ENCODE peak calls at places on chromosomes 16 and 17, in eight cellular contexts. B is AG04449, Y is omental fat pad, X is tibial nerve, L is A549, R is foreskin fibroblast, Z is HFFc6, G is fibroblast of mammary gland. P is an unnamed sample.

GRCh38 chr17:45982791-45983613 is 16.0 kb upstream of the STH start:
- DNase-seq in B (no peak), Y (no peak), X (no peak), L (no peak), R (no peak), Z (no peak), G (no peak), P (no peak)

GRCh38 chr17:8125196-8125946 is 1.5 kb upstream of the HES7 start:
- DNase-seq in B (no peak), Y (peak; percentile 97), X (peak; percentile 89), L (peak; percentile 81), R (peak; percentile 80), Z (peak; percentile 57), G (peak; percentile 68), P (peak; percentile 85)

GRCh38 chr16:57297856-57298255 is 13.4 kb upstream of the PLLP start:
- DNase-seq in B (no peak), Y (no peak), X (no peak), L (no peak), R (no peak), Z (no peak), G (no peak), P (no peak)

GRCh38 chr17:77404812-77405581 is 264.2 kb downstream of the SEC14L1 start:
- DNase-seq in B (peak; percentile 33), Y (no peak), X (no peak), L (no peak), R (peak; percentile 84), Z (peak; percentile 73), G (peak; percentile 79), P (peak; percentile 93)

GRCh38 chr17:29565643-29566472 is 979 bp downstream of the ABHD15 start:
- DNase-seq in B (no peak), Y (peak; percentile 23), X (peak; percentile 24), L (peak; percentile 79), R (no peak), Z (no peak), G (no peak), P (peak; percentile 73)

GRCh38 chr17:38877130-38877851 is 7.4 kb downstream of the LASP1 start:
- DNase-seq in B (no peak), Y (no peak), X (no peak), L (no peak), R (no peak), Z (no peak), G (no peak), P (no peak)

GRCh38 chr17:37025847-37026533 is 77.2 kb downstream of the AATF start:
- DNase-seq in B (no peak), Y (no peak), X (no peak), L (no peak), R (no peak), Z (no peak), G (no peak), P (peak; percentile 59)

GRCh38 chr17:66630379-66630778 is 204.5 kb upstream of the CACNG5 start:
- DNase-seq in B (no peak), Y (no peak), X (no peak), L (no peak), R (no peak), Z (no peak), G (no peak), P (no peak)

GRCh38 chr16:17939052-17939673 is 397.4 kb downstream of the NPIPA8 start:
- DNase-seq in B (no peak), Y (no peak), X (no peak), L (no peak), R (no peak), Z (no peak), G (no peak), P (no peak)

GRCh38 chr17:73064084-73064938 is 28.2 kb downstream of the SLC39A11 start:
- DNase-seq in B (no peak), Y (no peak), X (no peak), L (no peak), R (no peak), Z (no peak), G (peak; percentile 26), P (no peak)

GRCh38 chr16:58272855-58273254 is 22.0 kb downstream of the PRSS54 start:
- DNase-seq in B (no peak), Y (no peak), X (no peak), L (peak; percentile 7), R (no peak), Z (no peak), G (peak; percentile 2), P (no peak)

GRCh38 chr17:34616148-34616547 is 36.8 kb downstream of the TMEM132E start:
- DNase-seq in B (no peak), Y (no peak), X (no peak), L (no peak), R (no peak), Z (no peak), G (no peak), P (no peak)

GRCh38 chr17:67139784-67140665 is 95.7 kb downstream of the CACNG1 start:
- DNase-seq in B (no peak), Y (no peak), X (no peak), L (peak; percentile 31), R (peak; percentile 40), Z (peak; percentile 20), G (peak; percentile 34), P (no peak)

GRCh38 chr17:61383689-61384201 is 15.9 kb upstream of the TBX2 start:
- DNase-seq in B (no peak), Y (no peak), X (no peak), L (no peak), R (peak; percentile 89), Z (no peak), G (peak; percentile 93), P (no peak)

GRCh38 chr17:65743313-65743665 is 181.8 kb upstream of the AXIN2 start:
- DNase-seq in B (no peak), Y (no peak), X (no peak), L (no peak), R (peak; percentile 44), Z (no peak), G (peak; percentile 47), P (no peak)

GRCh38 chr16:629289-630023 is 1.3 kb upstream of the WFIKKN1 start:
- DNase-seq in B (no peak), Y (no peak), X (no peak), L (no peak), R (peak; percentile 46), Z (no peak), G (no peak), P (no peak)

GRCh38 chr17:41811549-41812175 is at the start of gene P3H4:
- DNase-seq in B (no peak), Y (no peak), X (peak; percentile 60), L (peak; percentile 87), R (peak; percentile 94), Z (peak; percentile 76), G (peak; percentile 71), P (peak; percentile 89)

GRCh38 chr16:56866955-56867830 is 2.2 kb downstream of the SLC12A3 start:
- DNase-seq in B (no peak), Y (no peak), X (no peak), L (peak; percentile 60), R (peak; percentile 80), Z (peak; percentile 48), G (peak; percentile 72), P (peak; percentile 72)

GRCh38 chr17:48555183-48555615 is 10.3 kb upstream of the HOXB2 start:
- DNase-seq in B (peak; percentile 94), Y (no peak), X (no peak), L (peak; percentile 93), R (peak; percentile 71), Z (no peak), G (peak; percentile 96), P (peak; percentile 77)

GRCh38 chr16:4015275-4015990 is 100.8 kb downstream of the ADCY9 start:
- DNase-seq in B (no peak), Y (no peak), X (no peak), L (peak; percentile 76), R (no peak), Z (no peak), G (no peak), P (no peak)

GRCh38 chr16:49821614-49822282 is 34.2 kb downstream of the ZNF423 start:
- DNase-seq in B (no peak), Y (no peak), X (no peak), L (no peak), R (no peak), Z (no peak), G (peak; percentile 25), P (no peak)

GRCh38 chr17:9170336-9170735 is 149.0 kb downstream of the NTN1 start:
- DNase-seq in B (no peak), Y (no peak), X (no peak), L (no peak), R (no peak), Z (no peak), G (no peak), P (no peak)

GRCh38 chr16:83085660-83086059 is 458.9 kb downstream of the CDH13 start:
- DNase-seq in B (no peak), Y (no peak), X (no peak), L (no peak), R (no peak), Z (no peak), G (no peak), P (no peak)

DNA sequence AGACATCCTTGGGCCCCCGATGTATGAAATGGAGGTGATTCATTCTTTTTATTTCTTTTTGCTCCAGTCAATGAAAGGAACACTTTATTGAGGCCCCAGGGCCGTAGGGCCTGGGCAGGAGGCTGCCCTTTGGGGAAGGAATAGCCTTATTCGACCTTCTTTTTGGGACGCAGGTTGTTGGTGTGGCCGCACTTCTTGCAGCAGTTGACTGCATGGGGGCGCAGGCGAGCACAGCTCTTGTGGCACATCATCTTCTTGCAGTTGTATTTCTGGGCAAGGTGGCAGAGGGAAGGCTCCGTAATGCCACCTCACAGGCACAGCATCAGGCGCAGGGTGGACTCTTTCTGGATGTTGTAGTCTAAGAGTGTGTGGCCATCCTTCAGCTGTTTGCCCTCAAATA is 50.9 kb downstream of the SIAH1 start:
- DNase-seq in B (no peak), Y (no peak), X (no peak), L (no peak), R (no peak), Z (no peak), G (no peak), P (no peak)
- TF ChIP-seq CTCF in B (no peak), Y (no peak), X (no peak), L (no peak), R (no peak), Z (peak; percentile 35), G (no peak), P (peak; percentile 16)

DNA sequence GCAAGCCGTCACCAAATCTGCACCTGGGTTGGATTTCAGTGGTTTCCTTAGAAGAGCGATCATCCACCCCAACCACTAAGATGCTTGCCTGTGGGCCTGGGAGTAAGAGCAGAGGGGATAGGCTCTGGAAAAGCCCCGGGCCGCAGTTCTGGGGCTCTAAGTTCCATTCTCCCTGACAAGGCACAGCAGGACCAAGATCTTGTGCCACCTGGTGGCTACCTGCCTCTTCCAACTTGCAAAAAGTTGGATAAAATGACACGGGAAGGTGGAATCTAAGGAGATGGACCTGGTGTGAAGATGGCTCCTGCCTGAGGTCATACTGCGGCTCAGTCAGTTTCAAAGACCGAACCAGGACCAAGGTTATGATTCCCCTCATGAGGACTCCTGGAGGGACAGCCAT is 42.3 kb downstream of the ABCC12 start:
- DNase-seq in B (no peak), Y (no peak), X (no peak), L (peak; percentile 53), R (no peak), Z (no peak), G (no peak), P (no peak)
- TF ChIP-seq CTCF in B (peak; percentile 2), Y (no peak), X (no peak), L (peak; percentile 31), R (peak; percentile 4), Z (peak; percentile 55), G (no peak), P (peak; percentile 45)

GRCh38 chr17:47323382-47324223 is at the start of gene EFCAB13:
- DNase-seq in B (no peak), Y (peak; percentile 70), X (peak; percentile 85), L (peak; percentile 96), R (peak; percentile 92), Z (peak; percentile 48), G (peak; percentile 81), P (peak; percentile 90)
- TF ChIP-seq CTCF in B (peak; percentile 10), Y (no peak), X (peak; percentile 10), L (peak; percentile 35), R (no peak), Z (peak; percentile 32), G (no peak), P (peak; percentile 21)

GRCh38 chr16:26889751-26890150 is 177.0 kb upstream of the C16orf82 start:
- DNase-seq in B (no peak), Y (no peak), X (no peak), L (no peak), R (peak; percentile 34), Z (no peak), G (peak; percentile 27), P (no peak)
- TF ChIP-seq CTCF in B (no peak), Y (no peak), X (no peak), L (no peak), R (no peak), Z (no peak), G (no peak), P (no peak)